ENCODE peak calls at places on chromosomes 11 and 22, in eight cellular contexts. L, X, V, K, H, S, G and W are unnamed samples.
A peak's percentile ranks its signal among the peaks of the same experiment; 100 is the strongest.

GRCh38 chr22:44584256-44584902 is 86.3 kb upstream of the RTL6 start:
- DNase-seq in L (peak; percentile 17), H (no peak), S (no peak), K (no peak), V (peak; percentile 55), G (peak; percentile 23), X (peak; percentile 31), W (no peak)

GRCh38 chr11:6587360-6587953 is 16.0 kb downstream of the RRP8 start:
- DNase-seq in V (peak; percentile 89), L (no peak), X (no peak), G (no peak), K (no peak), H (no peak), S (no peak), W (no peak)

GRCh38 chr22:38755911-38756532 is at the start of gene SUN2:
- DNase-seq in L (peak; percentile 95), X (peak; percentile 92), V (peak; percentile 95), H (peak; percentile 88), K (peak; percentile 30), S (peak; percentile 91), G (peak; percentile 96), W (peak; percentile 95)

GRCh38 chr22:42914511-42915076 is 57.5 kb upstream of the ARFGAP3 start:
- DNase-seq in S (no peak), H (no peak), X (no peak), G (no peak), K (no peak), V (peak; percentile 80), L (no peak), W (no peak)

GRCh38 chr11:117915672-117916235 is 13.4 kb downstream of the TMPRSS13 start:
- DNase-seq in X (peak; percentile 38), L (peak; percentile 10), G (no peak), V (no peak), K (no peak), S (no peak), H (no peak), W (no peak)

GRCh38 chr11:17607572-17608570 is 60.8 kb downstream of the OTOG start:
- DNase-seq in V (no peak), H (no peak), L (no peak), G (no peak), S (no peak), K (no peak), X (no peak), W (no peak)

GRCh38 chr11:120022617-120023016 is 115.3 kb downstream of the TRIM29 start:
- DNase-seq in H (no peak), L (no peak), V (no peak), G (no peak), S (no peak), K (no peak), X (no peak), W (no peak)

GRCh38 chr22:43002198-43002577 is 12.8 kb downstream of the PACSIN2 start:
- DNase-seq in G (no peak), S (peak; percentile 33), H (peak; percentile 72), V (no peak), X (peak; percentile 63), L (no peak), K (no peak), W (no peak)

GRCh38 chr22:48047722-48048500 is 1285.5 kb downstream of the TBC1D22A start:
- DNase-seq in K (no peak), X (peak; percentile 28), V (no peak), G (no peak), H (no peak), L (no peak), S (no peak), W (no peak)

GRCh38 chr11:43574949-43575915 is 105.3 kb upstream of the HSD17B12 start:
- DNase-seq in V (peak; percentile 28), S (peak; percentile 90), K (no peak), G (no peak), L (no peak), H (peak; percentile 10), X (peak; percentile 74), W (no peak)

GRCh38 chr11:47258317-47258902 is 614 bp downstream of the NR1H3 start:
- DNase-seq in L (no peak), H (no peak), G (no peak), S (no peak), V (no peak), K (no peak), X (no peak), W (no peak)

GRCh38 chr11:9799901-9800300 is 136.0 kb downstream of the SWAP70 start:
- DNase-seq in X (no peak), V (no peak), G (no peak), K (no peak), S (no peak), H (no peak), L (no peak), W (no peak)

GRCh38 chr11:134742228-134742612 is 330.2 kb upstream of the B3GAT1 start:
- DNase-seq in S (no peak), V (no peak), G (no peak), H (peak; percentile 4), K (no peak), X (no peak), L (no peak), W (no peak)

GRCh38 chr11:95147364-95147905 is 57.8 kb downstream of the ENDOD1 start:
- DNase-seq in S (peak; percentile 81), V (peak; percentile 14), L (no peak), X (no peak), K (no peak), G (no peak), H (peak; percentile 89), W (no peak)

GRCh38 chr11:103091441-103091809 is 535 bp downstream of the DCUN1D5 start:
- DNase-seq in G (peak; percentile 71), H (peak; percentile 34), X (peak; percentile 79), L (no peak), V (peak; percentile 45), K (no peak), S (peak; percentile 82), W (no peak)

GRCh38 chr22:50704510-50705218 is 32.0 kb downstream of the SHANK3 start:
- DNase-seq in H (no peak), X (peak; percentile 43), L (no peak), S (no peak), K (no peak), V (no peak), G (peak; percentile 44), W (no peak)

GRCh38 chr11:19696073-19696472 is 16.6 kb upstream of the NAV2 start:
- DNase-seq in V (no peak), H (no peak), S (no peak), G (no peak), X (no peak), L (no peak), K (no peak), W (no peak)

DNA sequence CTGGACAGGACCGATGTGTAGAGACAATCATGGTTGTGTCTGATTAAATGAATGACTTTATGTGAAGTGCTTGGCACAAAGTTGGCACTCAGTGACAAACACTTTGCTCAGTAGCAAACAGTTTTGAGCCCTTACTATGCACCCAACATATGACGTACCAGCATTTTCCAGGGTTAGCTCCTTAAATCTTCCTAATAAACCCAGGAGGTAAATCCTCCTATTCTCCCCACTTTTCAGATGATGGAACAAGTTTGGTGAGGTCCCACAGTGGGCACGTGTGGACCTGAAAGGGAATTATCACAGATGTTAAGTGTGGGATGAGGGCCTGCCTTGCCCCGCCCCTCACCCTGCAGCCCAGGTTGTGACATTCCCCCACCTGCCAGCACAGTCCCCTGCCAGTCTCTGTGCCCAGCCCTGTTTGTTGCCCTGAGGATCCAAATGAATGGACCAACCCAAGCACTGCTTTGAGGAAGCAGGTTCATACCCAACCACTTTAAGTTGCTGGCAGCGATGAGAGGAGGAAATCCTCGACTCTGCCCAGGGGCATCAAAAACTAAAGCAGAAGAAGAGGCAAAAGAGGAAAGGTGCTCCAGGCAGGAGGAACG is 6.6 kb upstream of the CARD10 start:
- DNase-seq in V (no peak), G (no peak), K (no peak), L (no peak), H (no peak), S (no peak), X (no peak), W (no peak)
- H3K36me3 ChIP-seq in V (no peaks in the 10 kb centered on the region), G (no peaks in the 10 kb centered on the region), K (no peaks in the 10 kb centered on the region), L (no peaks in the 10 kb centered on the region), H (no peaks in the 10 kb centered on the region), S (no peaks in the 10 kb centered on the region), X (no peaks in the 10 kb centered on the region), W (no peaks in the 10 kb centered on the region)

DNA sequence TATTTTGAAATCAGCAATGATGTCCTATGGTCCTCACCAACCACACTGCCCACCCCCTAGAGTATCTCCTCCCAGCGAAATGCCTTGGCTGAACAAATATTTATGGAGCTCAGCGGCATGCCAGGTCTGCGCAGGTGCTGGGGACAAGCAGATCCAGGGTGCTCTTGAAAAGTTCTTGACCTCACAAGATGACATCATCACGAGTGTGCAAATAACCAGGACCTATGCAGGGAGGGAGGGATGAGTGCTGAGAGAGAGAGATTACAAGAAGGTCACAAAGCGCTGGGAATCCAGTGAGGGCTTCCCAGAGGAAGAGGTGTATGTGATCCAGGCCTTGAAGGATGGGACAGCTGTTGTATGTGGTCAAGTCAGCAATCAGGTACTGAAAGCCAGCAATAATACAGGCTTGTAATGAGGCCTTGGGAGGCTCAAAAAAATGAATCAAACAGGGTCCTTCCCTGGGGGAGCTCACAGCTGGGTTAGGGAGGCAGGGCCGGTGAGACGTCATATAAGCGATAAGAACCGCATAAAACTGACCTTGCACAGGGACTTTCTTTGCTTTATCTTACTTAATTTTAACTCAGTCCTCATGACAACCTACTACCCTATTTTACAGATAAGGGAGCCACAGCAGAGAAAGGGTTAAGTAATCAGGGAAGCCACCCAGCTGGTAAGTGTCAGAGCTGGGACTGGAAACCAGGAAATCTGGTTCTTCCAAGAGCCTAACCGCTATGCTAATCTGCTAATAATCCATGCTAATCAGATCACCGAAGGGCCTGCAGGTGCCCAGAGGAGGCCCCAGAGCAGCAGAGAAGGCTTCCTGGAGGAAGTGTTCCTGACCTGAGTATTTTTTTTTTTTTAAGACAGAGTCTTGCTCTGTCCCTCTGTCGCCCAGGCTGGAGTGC is 8.2 kb downstream of the ARRB1 start:
- DNase-seq in X (peak; percentile 87), G (peak; percentile 85), K (no peak), H (peak; percentile 30), S (peak; percentile 85), V (peak; percentile 86), L (no peak), W (no peak)
- H3K4me3 ChIP-seq in X (no peak overlapping the region), G (peak overlapping the region; percentile 35), K (no peak overlapping the region), H (no peak overlapping the region), S (no peak overlapping the region), V (no peak overlapping the region), L (no peak overlapping the region), W (no peak overlapping the region)

GRCh38 chr22:46764779-46765485 is 2.5 kb downstream of the TBC1D22A start:
- DNase-seq in H (no peak), K (no peak), V (peak; percentile 73), S (no peak), G (peak; percentile 44), L (no peak), X (peak; percentile 61), W (no peak)
- H3K36me3 ChIP-seq in H (peaks cover 2% of the 10 kb centered on the region), K (no peaks in the 10 kb centered on the region), V (no peaks in the 10 kb centered on the region), S (no peaks in the 10 kb centered on the region), G (no peaks in the 10 kb centered on the region), L (no peaks in the 10 kb centered on the region), X (peaks cover 9% of the 10 kb centered on the region), W (no peaks in the 10 kb centered on the region)

DNA sequence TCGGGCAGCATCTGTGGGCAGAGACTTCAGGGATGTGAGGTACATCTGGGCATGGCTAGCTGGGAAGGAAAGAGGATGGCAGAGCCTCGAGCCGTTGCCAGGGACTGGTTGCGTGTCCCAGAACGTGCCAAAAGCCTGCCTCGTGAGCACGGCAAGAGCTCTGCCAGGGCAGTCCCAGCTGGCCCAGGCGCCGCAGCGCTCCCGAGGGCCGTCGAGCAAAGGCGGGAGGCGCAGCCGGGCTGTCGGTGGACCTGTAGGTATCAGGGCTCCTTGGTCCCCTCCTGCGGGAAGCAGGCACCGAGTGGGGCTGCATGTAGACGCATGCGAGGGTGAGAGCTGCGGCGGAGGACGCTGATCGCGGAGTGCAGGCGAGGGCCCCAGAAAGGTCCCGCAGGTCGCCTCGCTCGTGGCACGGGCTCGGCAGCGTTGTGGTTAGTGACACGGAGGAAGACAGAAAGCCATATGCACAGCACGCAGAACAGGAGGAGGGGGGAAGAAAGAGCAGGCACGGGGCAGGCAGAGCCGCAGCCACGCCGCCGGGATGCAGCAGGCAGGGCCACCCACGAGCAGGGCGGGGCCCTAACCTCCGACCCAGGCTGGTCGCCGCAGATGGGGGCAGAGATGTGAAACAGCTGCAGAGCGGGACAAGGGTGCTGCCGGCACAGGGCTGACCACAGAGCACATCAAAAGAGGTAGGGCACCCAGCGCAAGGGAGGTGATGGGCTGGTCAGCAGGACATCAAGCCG is 18.0 kb downstream of the LSP1 start:
- DNase-seq in H (no peak), G (peak; percentile 74), K (no peak), S (no peak), L (no peak), V (peak; percentile 76), X (no peak), W (no peak)
- H3K4me3 ChIP-seq in H (no peak overlapping the region), G (peak overlapping the region; percentile 25), K (no peak overlapping the region), S (no peak overlapping the region), L (peak overlapping the region; percentile 40), V (no peak overlapping the region), X (no peak overlapping the region), W (no peak overlapping the region)